ENCODE peak calls at places on chromosomes 12 and 14, in six cellular contexts. One of them, this sample, is unnamed.

GRCh38 chr14:73418227-73418626 is 40.1 kb downstream of the NUMB start:
- DNase-seq in HepG2: no peak
- DNase-seq in adrenal gland: no peak
- DNase-seq in foreskin fibroblast: no peak
- DNase-seq in astrocyte of the cerebellum: no peak
- DNase-seq in AG04450: no peak
- DNase-seq in this sample: no peak

GRCh38 chr12:95633049-95633545 is 81.8 kb upstream of the USP44 start:
- DNase-seq in HepG2: peak; percentile 33
- DNase-seq in adrenal gland: peak; percentile 79
- DNase-seq in foreskin fibroblast: peak; percentile 93
- DNase-seq in astrocyte of the cerebellum: no peak
- DNase-seq in AG04450: no peak
- DNase-seq in this sample: peak; percentile 100

GRCh38 chr14:33709286-33709685 is 241.6 kb downstream of the EGLN3 start:
- DNase-seq in HepG2: no peak
- DNase-seq in adrenal gland: no peak
- DNase-seq in foreskin fibroblast: peak; percentile 59
- DNase-seq in astrocyte of the cerebellum: no peak
- DNase-seq in AG04450: no peak
- DNase-seq in this sample: no peak

GRCh38 chr14:97077253-97077653 is 280.1 kb downstream of the VRK1 start:
- DNase-seq in HepG2: no peak
- DNase-seq in adrenal gland: peak; percentile 73
- DNase-seq in foreskin fibroblast: peak; percentile 6
- DNase-seq in astrocyte of the cerebellum: peak; percentile 95
- DNase-seq in AG04450: no peak
- DNase-seq in this sample: peak; percentile 60

GRCh38 chr14:72708708-72709475 is 185.0 kb downstream of the DPF3 start:
- DNase-seq in HepG2: no peak
- DNase-seq in adrenal gland: no peak
- DNase-seq in foreskin fibroblast: no peak
- DNase-seq in astrocyte of the cerebellum: no peak
- DNase-seq in AG04450: no peak
- DNase-seq in this sample: peak; percentile 44

GRCh38 chr12:70080577-70080976 is 162.7 kb upstream of the CNOT2 start:
- DNase-seq in HepG2: no peak
- DNase-seq in adrenal gland: no peak
- DNase-seq in foreskin fibroblast: no peak
- DNase-seq in astrocyte of the cerebellum: no peak
- DNase-seq in AG04450: no peak
- DNase-seq in this sample: no peak

GRCh38 chr12:85823436-85824179 is 12.6 kb downstream of the RASSF9 start:
- DNase-seq in HepG2: no peak
- DNase-seq in adrenal gland: no peak
- DNase-seq in foreskin fibroblast: peak; percentile 67
- DNase-seq in astrocyte of the cerebellum: peak; percentile 73
- DNase-seq in AG04450: no peak
- DNase-seq in this sample: peak; percentile 74

GRCh38 chr12:92142251-92142896 is 3.3 kb downstream of the BTG1 start:
- DNase-seq in HepG2: no peak
- DNase-seq in adrenal gland: no peak
- DNase-seq in foreskin fibroblast: no peak
- DNase-seq in astrocyte of the cerebellum: no peak
- DNase-seq in AG04450: no peak
- DNase-seq in this sample: no peak

GRCh38 chr14:89957791-89958190 is 2.1 kb downstream of the TDP1 start:
- DNase-seq in HepG2: no peak
- DNase-seq in adrenal gland: no peak
- DNase-seq in foreskin fibroblast: peak; percentile 10
- DNase-seq in astrocyte of the cerebellum: no peak
- DNase-seq in AG04450: no peak
- DNase-seq in this sample: peak; percentile 27

GRCh38 chr12:113861708-113862312 is 104.3 kb downstream of the RBM19 start:
- DNase-seq in HepG2: no peak
- DNase-seq in adrenal gland: no peak
- DNase-seq in foreskin fibroblast: no peak
- DNase-seq in astrocyte of the cerebellum: no peak
- DNase-seq in AG04450: no peak
- DNase-seq in this sample: no peak

GRCh38 chr12:108173160-108173559 is 44.1 kb downstream of the WSCD2 start:
- DNase-seq in HepG2: no peak
- DNase-seq in adrenal gland: no peak
- DNase-seq in foreskin fibroblast: no peak
- DNase-seq in astrocyte of the cerebellum: no peak
- DNase-seq in AG04450: no peak
- DNase-seq in this sample: no peak

GRCh38 chr14:90677484-90678045 is 138.7 kb downstream of the TTC7B start:
- DNase-seq in HepG2: no peak
- DNase-seq in adrenal gland: no peak
- DNase-seq in foreskin fibroblast: peak; percentile 72
- DNase-seq in astrocyte of the cerebellum: peak; percentile 28
- DNase-seq in AG04450: no peak
- DNase-seq in this sample: peak; percentile 61

GRCh38 chr12:85627584-85627983 is 208.6 kb downstream of the RASSF9 start:
- DNase-seq in HepG2: no peak
- DNase-seq in adrenal gland: no peak
- DNase-seq in foreskin fibroblast: peak; percentile 90
- DNase-seq in astrocyte of the cerebellum: peak; percentile 53
- DNase-seq in AG04450: peak; percentile 33
- DNase-seq in this sample: peak; percentile 28

GRCh38 chr12:98578821-98579220 is 14.7 kb upstream of the SLC25A3 start:
- DNase-seq in HepG2: no peak
- DNase-seq in adrenal gland: no peak
- DNase-seq in foreskin fibroblast: no peak
- DNase-seq in astrocyte of the cerebellum: no peak
- DNase-seq in AG04450: no peak
- DNase-seq in this sample: peak; percentile 32

GRCh38 chr12:94640134-94640928 is 10.0 kb downstream of the TMCC3 start:
- DNase-seq in HepG2: no peak
- DNase-seq in adrenal gland: peak; percentile 57
- DNase-seq in foreskin fibroblast: peak; percentile 35
- DNase-seq in astrocyte of the cerebellum: peak; percentile 90
- DNase-seq in AG04450: no peak
- DNase-seq in this sample: peak; percentile 99

GRCh38 chr12:46711756-46712155 is 114.0 kb downstream of the SLC38A4 start:
- DNase-seq in HepG2: no peak
- DNase-seq in adrenal gland: no peak
- DNase-seq in foreskin fibroblast: peak; percentile 63
- DNase-seq in astrocyte of the cerebellum: peak; percentile 55
- DNase-seq in AG04450: no peak
- DNase-seq in this sample: no peak

GRCh38 chr12:85183855-85184254 is 96.2 kb upstream of the ALX1 start:
- DNase-seq in HepG2: no peak
- DNase-seq in adrenal gland: no peak
- DNase-seq in foreskin fibroblast: no peak
- DNase-seq in astrocyte of the cerebellum: no peak
- DNase-seq in AG04450: no peak
- DNase-seq in this sample: no peak

DNA sequence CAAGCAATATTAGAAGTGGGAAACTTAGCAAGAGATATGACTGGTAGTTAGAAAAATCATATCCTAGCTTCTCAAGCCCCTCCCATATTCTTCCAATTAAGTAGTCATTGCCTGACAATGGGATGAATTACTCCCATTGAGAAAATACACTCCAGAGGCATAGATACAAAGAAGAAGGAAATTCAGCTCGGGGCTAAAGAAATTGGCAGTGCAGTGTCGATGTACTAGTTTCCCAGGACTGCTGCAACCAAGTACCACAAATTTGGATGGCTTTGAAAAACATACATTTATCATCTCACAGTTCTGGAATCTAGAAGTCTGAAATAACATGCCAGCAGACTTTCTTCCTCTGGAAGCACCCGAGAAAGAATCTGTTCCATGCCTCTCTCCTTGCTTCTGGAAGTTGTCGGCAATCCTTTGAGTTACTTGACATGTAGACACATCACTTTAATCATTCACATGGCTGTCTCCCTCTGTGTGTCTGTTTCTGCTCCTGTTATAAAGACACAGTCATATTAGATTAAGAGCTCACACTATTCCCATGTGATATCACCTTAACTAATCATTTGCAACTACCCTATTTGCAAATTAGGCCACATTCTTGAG is 101.9 kb downstream of the TMTC3 start:
- DNase-seq in HepG2: no peak
- DNase-seq in adrenal gland: no peak
- DNase-seq in foreskin fibroblast: peak; percentile 53
- DNase-seq in astrocyte of the cerebellum: no peak
- DNase-seq in AG04450: no peak
- DNase-seq in this sample: no peak
- TF ChIP-seq CTCF in HepG2: no peak
- TF ChIP-seq CTCF in adrenal gland: no peak
- TF ChIP-seq CTCF in foreskin fibroblast: no peak
- TF ChIP-seq CTCF in astrocyte of the cerebellum: no peak
- TF ChIP-seq CTCF in AG04450: no peak
- TF ChIP-seq CTCF in this sample: no peak

DNA sequence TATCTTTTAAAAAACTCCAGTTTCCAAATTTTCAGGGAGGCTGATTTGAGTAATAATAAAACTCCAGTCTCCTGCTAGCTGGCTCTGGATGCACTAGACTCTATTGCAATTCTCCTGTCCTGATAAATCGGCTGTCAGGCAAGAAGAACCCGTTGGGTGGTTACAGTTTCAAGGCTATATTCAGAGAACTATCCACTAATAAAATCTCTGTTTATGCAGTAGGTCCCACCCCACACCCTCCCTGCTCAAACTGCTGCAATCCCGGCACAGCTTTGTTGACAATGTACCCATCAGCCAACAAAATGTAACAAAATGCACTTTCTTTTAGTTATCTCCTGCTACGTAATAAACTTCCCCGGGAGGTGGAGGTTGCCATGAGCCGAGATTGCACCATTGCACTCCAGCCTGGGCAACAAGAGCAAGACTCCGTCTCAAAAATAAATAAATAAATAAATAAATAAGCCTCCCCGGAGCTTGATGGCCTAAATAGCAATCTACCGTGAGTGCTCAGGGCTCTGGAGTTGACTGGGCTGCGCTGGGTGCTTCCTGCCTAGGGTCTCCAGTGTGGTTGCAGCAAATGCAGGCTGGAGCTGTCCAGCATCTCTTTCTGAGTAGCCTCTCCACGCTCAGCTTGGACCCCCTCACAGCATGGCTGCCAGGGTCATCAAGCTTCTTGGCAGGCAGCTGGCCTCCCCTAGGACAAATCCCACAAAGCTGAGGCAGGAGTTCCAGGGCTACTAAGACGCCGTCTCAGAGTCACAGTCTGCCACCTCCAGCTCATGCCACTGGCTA is 43.2 kb upstream of the FBRSL1 start:
- DNase-seq in HepG2: no peak
- DNase-seq in adrenal gland: no peak
- DNase-seq in foreskin fibroblast: no peak
- DNase-seq in astrocyte of the cerebellum: no peak
- DNase-seq in AG04450: no peak
- DNase-seq in this sample: no peak
- H3K4me3 ChIP-seq in HepG2: no peak overlapping the region
- H3K4me3 ChIP-seq in adrenal gland: no peak overlapping the region
- H3K4me3 ChIP-seq in foreskin fibroblast: no peak overlapping the region
- H3K4me3 ChIP-seq in astrocyte of the cerebellum: no peak overlapping the region
- H3K4me3 ChIP-seq in AG04450: no peak overlapping the region
- H3K4me3 ChIP-seq in this sample: peak overlapping the region; percentile 39

GRCh38 chr14:93540235-93540634 is 109.5 kb downstream of the UNC79 start:
- DNase-seq in HepG2: no peak
- DNase-seq in adrenal gland: no peak
- DNase-seq in foreskin fibroblast: no peak
- DNase-seq in astrocyte of the cerebellum: no peak
- DNase-seq in AG04450: no peak
- DNase-seq in this sample: no peak

GRCh38 chr14:93533864-93534263 is 103.1 kb downstream of the UNC79 start:
- DNase-seq in HepG2: no peak
- DNase-seq in adrenal gland: no peak
- DNase-seq in foreskin fibroblast: no peak
- DNase-seq in astrocyte of the cerebellum: no peak
- DNase-seq in AG04450: no peak
- DNase-seq in this sample: no peak

GRCh38 chr14:93538411-93538810 is 107.7 kb downstream of the UNC79 start:
- DNase-seq in HepG2: no peak
- DNase-seq in adrenal gland: no peak
- DNase-seq in foreskin fibroblast: no peak
- DNase-seq in astrocyte of the cerebellum: no peak
- DNase-seq in AG04450: no peak
- DNase-seq in this sample: peak; percentile 32

GRCh38 chr14:93537962-93538361 is 107.2 kb downstream of the UNC79 start:
- DNase-seq in HepG2: no peak
- DNase-seq in adrenal gland: no peak
- DNase-seq in foreskin fibroblast: no peak
- DNase-seq in astrocyte of the cerebellum: no peak
- DNase-seq in AG04450: no peak
- DNase-seq in this sample: no peak

GRCh38 chr14:93536945-93537344 is 106.2 kb downstream of the UNC79 start:
- DNase-seq in HepG2: peak; percentile 7
- DNase-seq in adrenal gland: no peak
- DNase-seq in foreskin fibroblast: no peak
- DNase-seq in astrocyte of the cerebellum: no peak
- DNase-seq in AG04450: no peak
- DNase-seq in this sample: peak; percentile 40
- TF ChIP-seq CTCF in HepG2: peak; percentile 25
- TF ChIP-seq CTCF in adrenal gland: no peak
- TF ChIP-seq CTCF in foreskin fibroblast: no peak
- TF ChIP-seq CTCF in astrocyte of the cerebellum: no peak
- TF ChIP-seq CTCF in AG04450: peak; percentile 10
- TF ChIP-seq CTCF in this sample: no peak

GRCh38 chr14:106551265-106551664 is 1024.9 kb downstream of the TMEM121 start:
- DNase-seq in HepG2: no peak
- DNase-seq in adrenal gland: no peak
- DNase-seq in foreskin fibroblast: no peak
- DNase-seq in astrocyte of the cerebellum: no peak
- DNase-seq in AG04450: no peak
- DNase-seq in this sample: no peak

GRCh38 chr14:106547735-106548550 is 1021.6 kb downstream of the TMEM121 start:
- DNase-seq in HepG2: no peak
- DNase-seq in adrenal gland: no peak
- DNase-seq in foreskin fibroblast: no peak
- DNase-seq in astrocyte of the cerebellum: no peak
- DNase-seq in AG04450: no peak
- DNase-seq in this sample: no peak

GRCh38 chr14:106549064-106549463 is 1022.7 kb downstream of the TMEM121 start:
- DNase-seq in HepG2: no peak
- DNase-seq in adrenal gland: no peak
- DNase-seq in foreskin fibroblast: no peak
- DNase-seq in astrocyte of the cerebellum: no peak
- DNase-seq in AG04450: no peak
- DNase-seq in this sample: no peak
- H3K4me3 ChIP-seq in HepG2: no peak overlapping the region
- H3K4me3 ChIP-seq in adrenal gland: no peak overlapping the region
- H3K4me3 ChIP-seq in foreskin fibroblast: no peak overlapping the region
- H3K4me3 ChIP-seq in astrocyte of the cerebellum: no peak overlapping the region
- H3K4me3 ChIP-seq in AG04450: no peak overlapping the region
- H3K4me3 ChIP-seq in this sample: no peak overlapping the region

GRCh38 chr12:22631863-22632463 is 7.0 kb downstream of the ETNK1 start:
- DNase-seq in HepG2: no peak
- DNase-seq in adrenal gland: no peak
- DNase-seq in foreskin fibroblast: peak; percentile 56
- DNase-seq in astrocyte of the cerebellum: no peak
- DNase-seq in AG04450: no peak
- DNase-seq in this sample: no peak
- TF ChIP-seq CTCF in HepG2: peak; percentile 21
- TF ChIP-seq CTCF in adrenal gland: peak; percentile 68
- TF ChIP-seq CTCF in foreskin fibroblast: peak; percentile 42
- TF ChIP-seq CTCF in astrocyte of the cerebellum: peak; percentile 32
- TF ChIP-seq CTCF in AG04450: peak; percentile 74
- TF ChIP-seq CTCF in this sample: peak; percentile 49